ENCODE peak calls at places on chromosome 4, in ten cellular contexts. K, L, R, T, G, O, S, B, D and U are unnamed samples.

GRCh38 chr4:47534772-47535171 is 49.7 kb downstream of the ATP10D start:
- DNase-seq in K (no peak), L (no peak), R (no peak), T (no peak), G (no peak), O (no peak), S (no peak), B (no peak), D (no peak), U (no peak)

GRCh38 chr4:86386201-86386600 is 26.3 kb upstream of the MAPK10 start:
- DNase-seq in K (no peak), L (no peak), R (no peak), T (no peak), G (no peak), O (no peak), S (no peak), B (no peak), D (no peak), U (no peak)

GRCh38 chr4:4914059-4914820 is 54.8 kb downstream of the MSX1 start:
- DNase-seq in K (no peak), L (no peak), R (peak; percentile 5), T (peak; percentile 23), G (peak; percentile 0), O (no peak), S (peak; percentile 33), B (no peak), D (no peak), U (no peak)

GRCh38 chr4:35364321-35364870 is 879.9 kb downstream of the ARAP2 start:
- DNase-seq in K (no peak), L (no peak), R (no peak), T (no peak), G (no peak), O (no peak), S (peak; percentile 73), B (no peak), D (no peak), U (no peak)

GRCh38 chr4:1728061-1728980 is 7.0 kb downstream of the TACC3 start:
- DNase-seq in K (no peak), L (no peak), R (no peak), T (no peak), G (no peak), O (no peak), S (no peak), B (no peak), D (no peak), U (no peak)

GRCh38 chr4:83113429-83113786 is 1.1 kb downstream of the PLAC8 start:
- DNase-seq in K (no peak), L (no peak), R (no peak), T (peak; percentile 61), G (no peak), O (no peak), S (no peak), B (no peak), D (no peak), U (no peak)

GRCh38 chr4:140251566-140251965 is 97.6 kb upstream of the MAML3 start:
- DNase-seq in K (no peak), L (no peak), R (no peak), T (no peak), G (no peak), O (no peak), S (peak; percentile 77), B (no peak), D (no peak), U (no peak)

GRCh38 chr4:42282081-42282901 is 115.0 kb upstream of the SHISA3 start:
- DNase-seq in K (peak; percentile 92), L (peak; percentile 63), R (peak; percentile 53), T (peak; percentile 54), G (peak; percentile 75), O (no peak), S (peak; percentile 76), B (no peak), D (peak; percentile 88), U (peak; percentile 81)

GRCh38 chr4:78337216-78337615 is 214.4 kb upstream of the ANXA3 start:
- DNase-seq in K (no peak), L (no peak), R (no peak), T (peak; percentile 73), G (no peak), O (no peak), S (no peak), B (no peak), D (no peak), U (no peak)

GRCh38 chr4:39305902-39306677 is 60.1 kb downstream of the RFC1 start:
- DNase-seq in K (no peak), L (no peak), R (no peak), T (no peak), G (no peak), O (no peak), S (no peak), B (no peak), D (no peak), U (no peak)

GRCh38 chr4:6002926-6003325 is 15.3 kb downstream of the C4orf50 start:
- DNase-seq in K (no peak), L (no peak), R (no peak), T (no peak), G (no peak), O (no peak), S (peak; percentile 23), B (no peak), D (no peak), U (no peak)

GRCh38 chr4:125187621-125188176 is 127.1 kb upstream of the FAT4 start:
- DNase-seq in K (no peak), L (peak; percentile 47), R (peak; percentile 50), T (peak; percentile 86), G (no peak), O (no peak), S (peak; percentile 69), B (no peak), D (no peak), U (no peak)

GRCh38 chr4:10866691-10867090 is 182.1 kb upstream of the CLNK start:
- DNase-seq in K (no peak), L (no peak), R (no peak), T (no peak), G (no peak), O (no peak), S (no peak), B (no peak), D (no peak), U (no peak)

GRCh38 chr4:945274-946102 is 13.2 kb downstream of the TMEM175 start:
- DNase-seq in K (peak; percentile 45), L (no peak), R (no peak), T (no peak), G (no peak), O (peak; percentile 19), S (peak; percentile 46), B (no peak), D (no peak), U (peak; percentile 74)

GRCh38 chr4:78776729-78777555 is 792 bp downstream of the BMP2K start:
- DNase-seq in K (peak; percentile 80), L (peak; percentile 12), R (peak; percentile 35), T (peak; percentile 69), G (peak; percentile 51), O (peak; percentile 67), S (peak; percentile 82), B (peak; percentile 35), D (no peak), U (peak; percentile 79)

GRCh38 chr4:79022529-79022928 is 83.3 kb upstream of the PAQR3 start:
- DNase-seq in K (no peak), L (no peak), R (no peak), T (no peak), G (no peak), O (no peak), S (no peak), B (no peak), D (no peak), U (no peak)

GRCh38 chr4:141416677-141417363 is 196.1 kb downstream of the ZNF330 start:
- DNase-seq in K (no peak), L (no peak), R (no peak), T (peak; percentile 13), G (no peak), O (no peak), S (no peak), B (no peak), D (no peak), U (no peak)

GRCh38 chr4:169080970-169081369 is 70.9 kb upstream of the CBR4 start:
- DNase-seq in K (no peak), L (peak; percentile 78), R (no peak), T (peak; percentile 78), G (peak; percentile 30), O (no peak), S (no peak), B (no peak), D (no peak), U (no peak)

GRCh38 chr4:87498446-87498900 is 30.7 kb downstream of the SPARCL1 start:
- DNase-seq in K (no peak), L (no peak), R (no peak), T (peak; percentile 67), G (no peak), O (no peak), S (no peak), B (no peak), D (no peak), U (no peak)

GRCh38 chr4:16659120-16659519 is 239.3 kb downstream of the LDB2 start:
- DNase-seq in K (no peak), L (no peak), R (no peak), T (peak; percentile 56), G (no peak), O (no peak), S (no peak), B (no peak), D (no peak), U (no peak)

GRCh38 chr4:159296061-159296460 is 193.2 kb downstream of the RAPGEF2 start:
- DNase-seq in K (no peak), L (no peak), R (peak; percentile 16), T (peak; percentile 75), G (no peak), O (no peak), S (no peak), B (no peak), D (no peak), U (no peak)